ENCODE peak calls at places on chromosome 6, in four cellular contexts. Y is hepatocyte, G is MM.1S, W is SK-N-SH. R is an unnamed sample.

GRCh38 chr6:125019873-125020272 is 57.6 kb downstream of the RNF217 start:
- DNase-seq in Y (no peak), G (no peak), W (no peak), R (no peak)

GRCh38 chr6:92706976-92707375 is 712.4 kb downstream of the EPHA7 start:
- DNase-seq in Y (no peak), G (no peak), W (no peak), R (no peak)

GRCh38 chr6:113672691-113673149 is 184.4 kb upstream of the MARCKS start:
- DNase-seq in Y (no peak), G (no peak), W (peak; percentile 69), R (peak; percentile 20)

GRCh38 chr6:34174846-34175399 is 29.0 kb upstream of the GRM4 start:
- DNase-seq in Y (no peak), G (no peak), W (no peak), R (no peak)

GRCh38 chr6:46954819-46955520 is 33.2 kb upstream of the ADGRF5 start:
- DNase-seq in Y (no peak), G (no peak), W (no peak), R (no peak)

GRCh38 chr6:45327956-45328522 is at the start of gene RUNX2:
- DNase-seq in Y (peak; percentile 8), G (no peak), W (no peak), R (no peak)

GRCh38 chr6:170160031-170160627 is 130.7 kb downstream of the DLL1 start:
- DNase-seq in Y (no peak), G (no peak), W (no peak), R (no peak)

GRCh38 chr6:53257001-53257400 is 91.7 kb downstream of the ELOVL5 start:
- DNase-seq in Y (no peak), G (no peak), W (no peak), R (no peak)

GRCh38 chr6:34146801-34147592 is 1.1 kb upstream of the GRM4 start:
- DNase-seq in Y (no peak), G (no peak), W (no peak), R (no peak)

GRCh38 chr6:127102299-127102698 is 16.2 kb upstream of the RSPO3 start:
- DNase-seq in Y (peak; percentile 42), G (no peak), W (no peak), R (no peak)

GRCh38 chr6:14232889-14233288 is 115.3 kb downstream of the CD83 start:
- DNase-seq in Y (no peak), G (no peak), W (no peak), R (no peak)

GRCh38 chr6:3785745-3786098 is 34.2 kb upstream of the PXDC1 start:
- DNase-seq in Y (no peak), G (no peak), W (no peak), R (no peak)

GRCh38 chr6:139832906-139833305 is 458.5 kb upstream of the CITED2 start:
- DNase-seq in Y (no peak), G (no peak), W (no peak), R (no peak)

GRCh38 chr6:112839525-112839961 is 492.4 kb downstream of the RFPL4B start:
- DNase-seq in Y (peak; percentile 9), G (no peak), W (no peak), R (peak; percentile 20)

GRCh38 chr6:15630202-15630601 is 32.6 kb downstream of the DTNBP1 start:
- DNase-seq in Y (no peak), G (no peak), W (no peak), R (no peak)

GRCh38 chr6:106658469-106658868 is 29.1 kb downstream of the QRSL1 start:
- DNase-seq in Y (no peak), G (no peak), W (no peak), R (no peak)

GRCh38 chr6:169880516-169880915 is 129.1 kb downstream of the ERMARD start:
- DNase-seq in Y (no peak), G (no peak), W (peak; percentile 1), R (no peak)

GRCh38 chr6:111758608-111759293 is 114.5 kb downstream of the FYN start:
- DNase-seq in Y (no peak), G (no peak), W (no peak), R (no peak)

GRCh38 chr6:168083142-168083885 is 4.3 kb upstream of the FRMD1 start:
- DNase-seq in Y (no peak), G (no peak), W (no peak), R (no peak)

GRCh38 chr6:140485740-140486467 is 1111.5 kb upstream of the CITED2 start:
- DNase-seq in Y (peak; percentile 12), G (no peak), W (no peak), R (no peak)

DNA sequence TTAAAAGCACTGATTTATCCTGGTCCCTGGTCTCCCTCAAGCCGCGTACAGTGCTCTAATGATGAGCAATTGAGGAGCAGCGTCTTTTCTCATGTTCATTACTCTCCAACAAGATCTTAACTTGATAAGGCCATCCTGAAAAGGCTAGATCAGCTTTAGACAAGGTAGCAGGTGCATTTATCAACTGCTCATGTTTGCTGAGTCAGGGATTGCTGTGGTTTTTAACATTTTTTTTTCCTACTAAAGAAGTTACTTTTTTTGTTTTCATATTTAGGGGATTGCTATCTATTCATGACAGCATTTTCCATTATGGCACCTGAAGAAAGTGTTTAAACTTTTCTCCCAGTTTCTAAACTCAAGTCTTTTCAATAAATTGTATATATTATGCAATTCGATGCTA is 1066.5 kb upstream of the MAP3K7 start:
- DNase-seq in Y (no peak), G (peak; percentile 44), W (no peak), R (no peak)
- TF ChIP-seq EZH2phosphoT487 in Y (no peak), G (no peak), W (no peak), R (no peak)

DNA sequence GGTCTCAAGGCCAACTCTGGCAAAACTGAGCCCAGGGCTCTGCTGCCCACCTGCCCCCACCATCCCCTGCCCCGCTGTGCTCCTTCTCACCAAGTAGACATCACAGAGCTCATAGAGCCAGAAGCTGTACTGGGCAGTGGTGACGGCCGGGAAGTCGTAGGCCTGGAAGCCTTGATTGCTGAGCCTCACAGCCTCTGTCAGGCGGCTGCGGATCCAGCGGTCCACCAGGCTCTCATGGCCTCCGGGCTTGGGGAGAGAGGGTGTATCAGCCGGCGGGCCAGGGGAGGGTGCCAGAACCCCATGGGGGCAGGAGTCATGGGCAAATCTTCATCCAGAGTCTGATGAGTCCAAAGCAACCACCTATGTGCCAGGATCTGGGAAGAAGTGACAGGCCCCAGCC is 2.8 kb upstream of the VWA7 start:
- DNase-seq in Y (no peak), G (no peak), W (no peak), R (no peak)
- H3K36me3 ChIP-seq in Y (no peaks in the 10 kb centered on the region), G (peaks cover 19% of the 10 kb centered on the region), W (peaks cover 58% of the 10 kb centered on the region), R (no peaks in the 10 kb centered on the region)

GRCh38 chr6:100176321-100176950 is 182.4 kb upstream of the MCHR2 start:
- DNase-seq in Y (peak; percentile 57), G (peak; percentile 9), W (no peak), R (peak; percentile 54)
- TF ChIP-seq CTCF in Y (peak; percentile 52), G (peak; percentile 43), W (peak; percentile 69), R (peak; percentile 52)

GRCh38 chr6:157440162-157440561 is 59.2 kb downstream of the ZDHHC14 start:
- DNase-seq in Y (no peak), G (no peak), W (no peak), R (no peak)

GRCh38 chr6:157438611-157439109 is 57.7 kb downstream of the ZDHHC14 start:
- DNase-seq in Y (no peak), G (no peak), W (no peak), R (no peak)

GRCh38 chr6:157443066-157443800 is 62.2 kb downstream of the ZDHHC14 start:
- DNase-seq in Y (no peak), G (peak; percentile 67), W (no peak), R (no peak)

GRCh38 chr6:157445277-157445676 is 64.3 kb downstream of the ZDHHC14 start:
- DNase-seq in Y (no peak), G (no peak), W (no peak), R (no peak)

DNA sequence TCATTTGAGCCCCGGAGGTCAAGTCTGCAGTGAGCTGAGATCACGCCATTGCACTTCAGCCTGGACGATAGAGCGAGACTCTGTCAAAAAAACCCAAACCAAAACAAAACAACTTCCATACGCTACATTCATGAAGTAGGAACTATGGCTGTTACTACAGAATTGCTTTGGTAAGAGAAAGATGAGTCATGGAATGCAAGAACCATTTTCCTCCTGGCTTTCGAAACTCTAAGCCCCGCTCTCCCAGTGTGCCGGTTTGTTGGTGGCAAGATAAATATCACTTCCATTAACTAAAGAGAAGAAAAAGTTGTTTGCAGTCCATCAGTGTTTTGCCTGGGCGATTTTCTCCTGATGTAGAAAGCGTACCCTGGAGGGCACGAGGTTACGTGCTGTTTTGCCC is 61.3 kb downstream of the ZDHHC14 start:
- DNase-seq in Y (no peak), G (no peak), W (no peak), R (no peak)
- TF ChIP-seq EZH2phosphoT487 in Y (no peak), G (no peak), W (no peak), R (no peak)

GRCh38 chr6:38064431-38064830 is 244.9 kb downstream of the ZFAND3 start:
- DNase-seq in Y (no peak), G (no peak), W (no peak), R (no peak)

GRCh38 chr6:38063973-38064372 is 244.4 kb downstream of the ZFAND3 start:
- DNase-seq in Y (no peak), G (no peak), W (no peak), R (no peak)

GRCh38 chr6:38068854-38069253 is 249.3 kb downstream of the ZFAND3 start:
- DNase-seq in Y (no peak), G (no peak), W (peak; percentile 61), R (no peak)

GRCh38 chr6:38067263-38067980 is 247.9 kb downstream of the ZFAND3 start:
- DNase-seq in Y (no peak), G (no peak), W (no peak), R (no peak)

GRCh38 chr6:38065734-38066133 is 246.2 kb downstream of the ZFAND3 start:
- DNase-seq in Y (no peak), G (no peak), W (no peak), R (no peak)
- H3K36me3 ChIP-seq in Y (no peaks in the 10 kb centered on the region), G (no peaks in the 10 kb centered on the region), W (peaks cover 35% of the 10 kb centered on the region), R (no peaks in the 10 kb centered on the region)

R was measured in neural progenitor cell.